ENCODE peak calls at places on chromosome 16, in five cellular contexts. V, B, G, X and I are unnamed samples.

GRCh38 chr16:6913535-6913934 is 419.1 kb upstream of the RBFOX1 start:
- DNase-seq in V (no peak), B (no peak), G (no peak), X (no peak), I (no peak)

GRCh38 chr16:23595246-23595950 is 718 bp downstream of the NDUFAB1 start:
- DNase-seq in V (no peak), B (no peak), G (no peak), X (no peak), I (no peak)

GRCh38 chr16:89599902-89600301 is 13.5 kb upstream of the DPEP1 start:
- DNase-seq in V (no peak), B (no peak), G (no peak), X (no peak), I (no peak)

GRCh38 chr16:35431829-35432663 is 1972.6 kb downstream of the TP53TG3F start:
- DNase-seq in V (no peak), B (no peak), G (peak; percentile 35), X (no peak), I (no peak)

GRCh38 chr16:47873434-47873833 is 282.4 kb downstream of the ABCC12 start:
- DNase-seq in V (no peak), B (no peak), G (no peak), X (no peak), I (no peak)

GRCh38 chr16:80323187-80323807 is 217.5 kb upstream of the DYNLRB2 start:
- DNase-seq in V (no peak), B (no peak), G (no peak), X (no peak), I (no peak)

GRCh38 chr16:48497932-48498760 is 111.8 kb downstream of the N4BP1 start:
- DNase-seq in V (no peak), B (no peak), G (no peak), X (no peak), I (no peak)

GRCh38 chr16:84541999-84542876 is 37.8 kb upstream of the MEAK7 start:
- DNase-seq in V (peak; percentile 76), B (no peak), G (peak; percentile 39), X (no peak), I (peak; percentile 26)

GRCh38 chr16:83994087-83994486 is 26.0 kb downstream of the NECAB2 start:
- DNase-seq in V (peak; percentile 86), B (no peak), G (no peak), X (no peak), I (peak; percentile 79)

GRCh38 chr16:88768041-88768876 is 16.8 kb downstream of the PIEZO1 start:
- DNase-seq in V (peak; percentile 71), B (peak; percentile 77), G (no peak), X (no peak), I (no peak)

GRCh38 chr16:57801856-57802634 is at the start of gene KIFC3:
- DNase-seq in V (peak; percentile 78), B (peak; percentile 95), G (no peak), X (no peak), I (no peak)

GRCh38 chr16:14564881-14565687 is 65.0 kb downstream of the PARN start:
- DNase-seq in V (peak; percentile 21), B (no peak), G (peak; percentile 27), X (peak; percentile 96), I (no peak)

GRCh38 chr16:30941600-30942420 is 7.1 kb upstream of the ORAI3 start:
- DNase-seq in V (peak; percentile 50), B (no peak), G (peak; percentile 81), X (peak; percentile 14), I (no peak)

GRCh38 chr16:56847173-56847948 is 17.6 kb upstream of the SLC12A3 start:
- DNase-seq in V (peak; percentile 27), B (peak; percentile 54), G (no peak), X (no peak), I (no peak)

GRCh38 chr16:23254338-23254737 is 47.8 kb upstream of the SCNN1B start:
- DNase-seq in V (peak; percentile 93), B (no peak), G (no peak), X (no peak), I (peak; percentile 0)

GRCh38 chr16:73396556-73396955 is 348.6 kb upstream of the ZFHX3 start:
- DNase-seq in V (no peak), B (no peak), G (no peak), X (no peak), I (no peak)

GRCh38 chr16:56520251-56520577 is 390 bp upstream of the BBS2 start:
- DNase-seq in V (no peak), B (no peak), G (no peak), X (no peak), I (no peak)

GRCh38 chr16:54193656-54194007 is 93.0 kb downstream of the IRX3 start:
- DNase-seq in V (peak; percentile 52), B (peak; percentile 85), G (peak; percentile 54), X (peak; percentile 42), I (no peak)

GRCh38 chr16:3789375-3790067 is 72.2 kb upstream of the TRAP1 start:
- DNase-seq in V (no peak), B (no peak), G (no peak), X (no peak), I (no peak)